ENCODE peak calls at places on chromosomes 6 and 20, in ten cellular contexts. I is GM12878, O is psoas muscle, G is thoracic aorta, Y is prostate gland, U is left ventricle myocardium inferior, P is heart right ventricle, H is brain microvascular endothelial cell, K is osteoblast, Q is tibial nerve. B is an unnamed sample.

GRCh38 chr6:81734081-81734480 is 18.4 kb downstream of the TENT5A start:
- DNase-seq in O (no peak), G (no peak), I (no peak), P (no peak), K (no peak), Q (no peak), Y (no peak), U (no peak), H (no peak), B (no peak)

GRCh38 chr20:36439731-36440072 is 101.6 kb upstream of the MYL9 start:
- DNase-seq in Q (no peak), H (no peak), P (no peak), Y (no peak), K (no peak), I (no peak), U (no peak), O (no peak), G (no peak), B (no peak)

GRCh38 chr6:168031411-168032382 is 34.2 kb downstream of the KIF25 start:
- DNase-seq in G (no peak), H (peak; percentile 16), K (no peak), P (peak; percentile 61), U (peak; percentile 53), I (no peak), Q (no peak), Y (no peak), O (no peak), B (no peak)

GRCh38 chr6:157980288-157981131 is 1.2 kb upstream of the SYNJ2 start:
- DNase-seq in H (no peak), G (no peak), I (no peak), O (no peak), U (no peak), Q (no peak), P (no peak), Y (no peak), K (no peak), B (no peak)

GRCh38 chr6:13273931-13274706 is 54.2 kb downstream of the TBC1D7 start:
- DNase-seq in P (no peak), Q (peak; percentile 19), I (peak; percentile 83), U (no peak), Y (no peak), K (no peak), H (no peak), O (no peak), G (no peak), B (peak; percentile 41)

GRCh38 chr6:16130932-16131387 is 2.1 kb downstream of the MYLIP start:
- DNase-seq in Y (peak; percentile 46), P (peak; percentile 63), G (no peak), I (peak; percentile 61), O (no peak), Q (no peak), H (peak; percentile 75), U (no peak), K (peak; percentile 82), B (peak; percentile 76)

GRCh38 chr6:17212541-17213371 is 68.4 kb upstream of the RBM24 start:
- DNase-seq in Q (no peak), U (peak; percentile 25), H (no peak), I (no peak), K (no peak), P (peak; percentile 48), G (no peak), Y (no peak), O (peak; percentile 81), B (no peak)

GRCh38 chr6:106745824-106746610 is 116.6 kb downstream of the QRSL1 start:
- DNase-seq in U (no peak), Y (no peak), K (no peak), P (no peak), I (no peak), G (no peak), H (no peak), Q (no peak), O (no peak), B (no peak)

GRCh38 chr20:52340036-52340634 is 148.6 kb upstream of the ZFP64 start:
- DNase-seq in I (no peak), P (no peak), H (no peak), G (no peak), Y (no peak), O (no peak), U (no peak), Q (no peak), K (no peak), B (no peak)

GRCh38 chr6:142566628-142567396 is 265.0 kb downstream of the ADGRG6 start:
- DNase-seq in G (no peak), Y (peak; percentile 20), U (no peak), I (peak; percentile 11), O (no peak), Q (peak; percentile 28), P (peak; percentile 42), K (peak; percentile 71), H (peak; percentile 64), B (peak; percentile 47)

GRCh38 chr20:2801459-2801728 is 967 bp upstream of the CPXM1 start:
- DNase-seq in G (no peak), U (no peak), K (peak; percentile 50), O (no peak), Q (no peak), I (no peak), P (no peak), H (no peak), Y (no peak), B (no peak)

GRCh38 chr20:5095931-5096330 is 23.8 kb downstream of the PCNA start:
- DNase-seq in Q (no peak), G (no peak), I (no peak), U (no peak), P (no peak), K (no peak), H (no peak), O (no peak), Y (no peak), B (no peak)

DNA sequence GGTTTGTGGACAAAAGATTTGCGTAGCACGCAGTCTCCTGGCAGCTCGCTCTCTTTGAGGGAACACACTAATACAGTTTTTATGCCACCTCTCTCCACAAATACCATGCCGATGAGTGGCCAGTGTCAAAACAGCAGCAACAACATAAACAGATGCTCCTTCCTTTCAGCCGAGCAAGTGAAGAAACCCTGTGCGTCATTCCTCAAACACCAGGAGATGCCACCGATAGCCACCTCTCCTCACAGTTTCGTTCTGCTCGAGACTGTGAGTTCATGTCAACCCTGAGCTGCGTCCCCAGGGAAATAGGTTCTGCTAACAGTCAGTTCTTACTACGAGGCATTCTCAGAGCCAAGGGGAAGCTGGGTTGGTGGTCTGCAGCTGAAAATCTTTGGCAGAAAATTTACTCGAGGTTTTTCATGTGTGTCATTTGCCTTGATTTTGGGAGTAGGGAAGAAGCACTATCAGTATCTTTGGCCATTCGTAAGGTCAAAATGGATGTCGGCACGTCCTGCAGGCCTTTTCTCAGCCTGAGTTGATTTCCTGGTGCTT is 59.9 kb downstream of the EYA2 start:
- DNase-seq in P (no peak), I (no peak), U (no peak), Y (no peak), G (no peak), K (peak; percentile 94), Q (no peak), O (no peak), H (peak; percentile 98), B (no peak)
- H3K4me3 ChIP-seq in P (no peak overlapping the region), I (no peak overlapping the region), U (no peak overlapping the region), Y (no peak overlapping the region), G (no peak overlapping the region), K (peak overlapping the region; percentile 47), Q (no peak overlapping the region), O (no peak overlapping the region), H (peak overlapping the region; percentile 32), B (no peak overlapping the region)

GRCh38 chr6:112801681-112802080 is 454.6 kb downstream of the RFPL4B start:
- DNase-seq in O (no peak), H (no peak), U (no peak), K (no peak), I (no peak), G (no peak), Y (no peak), P (no peak), Q (no peak), B (no peak)

GRCh38 chr6:112800916-112801315 is 453.8 kb downstream of the RFPL4B start:
- DNase-seq in Q (no peak), H (no peak), O (no peak), K (no peak), U (no peak), G (no peak), Y (no peak), I (no peak), P (no peak), B (no peak)

GRCh38 chr6:112804638-112805330 is 457.7 kb downstream of the RFPL4B start:
- DNase-seq in P (no peak), I (no peak), U (no peak), Q (no peak), G (no peak), Y (no peak), K (no peak), H (no peak), O (no peak), B (no peak)

GRCh38 chr6:112802154-112802553 is 455.0 kb downstream of the RFPL4B start:
- DNase-seq in U (no peak), P (no peak), H (peak; percentile 59), K (peak; percentile 22), Y (no peak), I (no peak), Q (no peak), G (no peak), O (no peak), B (no peak)

GRCh38 chr6:112806163-112806900 is 459.2 kb downstream of the RFPL4B start:
- DNase-seq in G (no peak), Y (no peak), H (peak; percentile 19), U (no peak), O (no peak), Q (no peak), K (peak; percentile 73), I (no peak), P (no peak), B (no peak)
- H3K27me3 ChIP-seq in G (no peaks in the 10 kb centered on the region), Y (no peaks in the 10 kb centered on the region), H (no peaks in the 10 kb centered on the region), U (no peaks in the 10 kb centered on the region), O (no peaks in the 10 kb centered on the region), Q (no peaks in the 10 kb centered on the region), K (no peaks in the 10 kb centered on the region), I (no peaks in the 10 kb centered on the region), P (no peaks in the 10 kb centered on the region), B (no peaks in the 10 kb centered on the region)

GRCh38 chr6:44254957-44255808 is 2.1 kb downstream of the SLC35B2 start:
- DNase-seq in H (no peak), Y (no peak), I (no peak), G (no peak), U (no peak), K (peak; percentile 82), Q (no peak), P (no peak), O (peak; percentile 63), B (no peak)
- H3K27ac ChIP-seq in H (no peak overlapping the region), Y (peak overlapping the region; percentile 92), I (peak overlapping the region; percentile 99), G (no peak overlapping the region), U (peak overlapping the region; percentile 96), K (no peak overlapping the region), Q (peak overlapping the region; percentile 90), P (no peak overlapping the region), O (peak overlapping the region; percentile 94), B (no peak overlapping the region)

DNA sequence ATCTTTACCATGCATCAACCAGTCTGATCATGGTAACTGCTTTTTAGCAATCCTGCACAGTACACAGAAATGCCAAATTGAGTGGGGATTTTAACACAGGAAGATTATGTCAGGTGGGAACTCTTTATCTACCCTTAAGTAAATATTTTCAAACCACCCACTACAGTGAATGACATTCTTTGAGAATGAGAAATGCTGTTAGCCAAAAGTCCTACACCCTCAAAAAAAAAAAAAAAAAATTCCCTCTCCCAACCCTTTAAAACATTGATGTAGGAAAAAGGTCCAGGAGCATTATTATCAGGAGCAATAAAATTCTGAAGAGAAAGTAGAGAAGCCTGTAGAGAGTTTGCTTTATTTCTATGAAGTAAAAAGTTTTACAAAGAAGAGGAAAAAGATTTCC is 307.2 kb upstream of the THEMIS start:
- DNase-seq in I (no peak), Y (no peak), O (no peak), Q (no peak), H (no peak), K (no peak), P (no peak), U (no peak), G (no peak), B (no peak)
- H3K4me3 ChIP-seq in I (no peak overlapping the region), Y (no peak overlapping the region), O (no peak overlapping the region), Q (no peak overlapping the region), H (no peak overlapping the region), K (peak overlapping the region; percentile 31), P (no peak overlapping the region), U (no peak overlapping the region), G (no peak overlapping the region), B (no peak overlapping the region)

B was measured in CD4-positive, alpha-beta memory T cell.